ENCODE peak calls at places on chromosomes 4 and X, in eight cellular contexts. One of them, this sample, is unnamed.

GRCh38 chrX:131762802-131763234 is 218.9 kb downstream of the OR13H1 start:
- DNase-seq in mesenchymal stem cell: no peak
- DNase-seq in K562: peak; percentile 34
- DNase-seq in neuronal stem cell: no peak
- DNase-seq in colonic mucosa: peak; percentile 78
- DNase-seq in endothelial cell of umbilical vein: no peak
- DNase-seq in PC-3: peak; percentile 54
- DNase-seq in kidney: no peak
- DNase-seq in this sample: peak; percentile 21

GRCh38 chrX:20300822-20301221 is 34.1 kb upstream of the RPS6KA3 start:
- DNase-seq in mesenchymal stem cell: no peak
- DNase-seq in K562: no peak
- DNase-seq in neuronal stem cell: no peak
- DNase-seq in colonic mucosa: no peak
- DNase-seq in endothelial cell of umbilical vein: no peak
- DNase-seq in PC-3: no peak
- DNase-seq in kidney: no peak
- DNase-seq in this sample: no peak

GRCh38 chr4:26787461-26788340 is 72.9 kb upstream of the STIM2 start:
- DNase-seq in mesenchymal stem cell: peak; percentile 35
- DNase-seq in K562: peak; percentile 43
- DNase-seq in neuronal stem cell: no peak
- DNase-seq in colonic mucosa: peak; percentile 57
- DNase-seq in endothelial cell of umbilical vein: peak; percentile 52
- DNase-seq in PC-3: peak; percentile 96
- DNase-seq in kidney: no peak
- DNase-seq in this sample: peak; percentile 70

GRCh38 chr4:113758361-113758760 is 3.2 kb downstream of the CAMK2D start:
- DNase-seq in mesenchymal stem cell: peak; percentile 26
- DNase-seq in K562: no peak
- DNase-seq in neuronal stem cell: no peak
- DNase-seq in colonic mucosa: no peak
- DNase-seq in endothelial cell of umbilical vein: peak; percentile 10
- DNase-seq in PC-3: peak; percentile 42
- DNase-seq in kidney: no peak
- DNase-seq in this sample: peak; percentile 77

GRCh38 chrX:53287493-53288138 is 6.2 kb upstream of the IQSEC2 start:
- DNase-seq in mesenchymal stem cell: peak; percentile 71
- DNase-seq in K562: no peak
- DNase-seq in neuronal stem cell: no peak
- DNase-seq in colonic mucosa: peak; percentile 71
- DNase-seq in endothelial cell of umbilical vein: peak; percentile 45
- DNase-seq in PC-3: peak; percentile 84
- DNase-seq in kidney: peak; percentile 86
- DNase-seq in this sample: peak; percentile 82

GRCh38 chrX:16836371-16836770 is 33.8 kb downstream of the RBBP7 start:
- DNase-seq in mesenchymal stem cell: peak; percentile 37
- DNase-seq in K562: peak; percentile 20
- DNase-seq in neuronal stem cell: no peak
- DNase-seq in colonic mucosa: peak; percentile 29
- DNase-seq in endothelial cell of umbilical vein: no peak
- DNase-seq in PC-3: peak; percentile 9
- DNase-seq in kidney: no peak
- DNase-seq in this sample: peak; percentile 23

GRCh38 chr4:127889903-127890302 is 9.2 kb downstream of the PLK4 start:
- DNase-seq in mesenchymal stem cell: no peak
- DNase-seq in K562: no peak
- DNase-seq in neuronal stem cell: no peak
- DNase-seq in colonic mucosa: no peak
- DNase-seq in endothelial cell of umbilical vein: no peak
- DNase-seq in PC-3: no peak
- DNase-seq in kidney: no peak
- DNase-seq in this sample: no peak

GRCh38 chr4:95284668-95285067 is 264.1 kb downstream of the UNC5C start:
- DNase-seq in mesenchymal stem cell: no peak
- DNase-seq in K562: no peak
- DNase-seq in neuronal stem cell: no peak
- DNase-seq in colonic mucosa: no peak
- DNase-seq in endothelial cell of umbilical vein: no peak
- DNase-seq in PC-3: peak; percentile 27
- DNase-seq in kidney: no peak
- DNase-seq in this sample: no peak

GRCh38 chrX:10356979-10357378 is 200.2 kb downstream of the CLCN4 start:
- DNase-seq in mesenchymal stem cell: no peak
- DNase-seq in K562: no peak
- DNase-seq in neuronal stem cell: no peak
- DNase-seq in colonic mucosa: no peak
- DNase-seq in endothelial cell of umbilical vein: no peak
- DNase-seq in PC-3: peak; percentile 86
- DNase-seq in kidney: no peak
- DNase-seq in this sample: peak; percentile 60

GRCh38 chr4:187380181-187380581 is 615.4 kb upstream of the ZFP42 start:
- DNase-seq in mesenchymal stem cell: no peak
- DNase-seq in K562: peak; percentile 4
- DNase-seq in neuronal stem cell: no peak
- DNase-seq in colonic mucosa: peak; percentile 29
- DNase-seq in endothelial cell of umbilical vein: no peak
- DNase-seq in PC-3: peak; percentile 42
- DNase-seq in kidney: no peak
- DNase-seq in this sample: peak; percentile 17

GRCh38 chr4:78661923-78662521 is 110.5 kb downstream of the ANXA3 start:
- DNase-seq in mesenchymal stem cell: peak; percentile 77
- DNase-seq in K562: no peak
- DNase-seq in neuronal stem cell: no peak
- DNase-seq in colonic mucosa: peak; percentile 49
- DNase-seq in endothelial cell of umbilical vein: peak; percentile 81
- DNase-seq in PC-3: peak; percentile 30
- DNase-seq in kidney: no peak
- DNase-seq in this sample: peak; percentile 69
- H3K27ac ChIP-seq in mesenchymal stem cell: peak overlapping the region; percentile 30
- H3K27ac ChIP-seq in K562: no peak overlapping the region
- H3K27ac ChIP-seq in neuronal stem cell: no peak overlapping the region
- H3K27ac ChIP-seq in colonic mucosa: peak overlapping the region; percentile 65
- H3K27ac ChIP-seq in endothelial cell of umbilical vein: peak overlapping the region; percentile 72
- H3K27ac ChIP-seq in PC-3: no peak overlapping the region
- H3K27ac ChIP-seq in kidney: peak overlapping the region; percentile 63
- H3K27ac ChIP-seq in this sample: peak overlapping the region; percentile 21

DNA sequence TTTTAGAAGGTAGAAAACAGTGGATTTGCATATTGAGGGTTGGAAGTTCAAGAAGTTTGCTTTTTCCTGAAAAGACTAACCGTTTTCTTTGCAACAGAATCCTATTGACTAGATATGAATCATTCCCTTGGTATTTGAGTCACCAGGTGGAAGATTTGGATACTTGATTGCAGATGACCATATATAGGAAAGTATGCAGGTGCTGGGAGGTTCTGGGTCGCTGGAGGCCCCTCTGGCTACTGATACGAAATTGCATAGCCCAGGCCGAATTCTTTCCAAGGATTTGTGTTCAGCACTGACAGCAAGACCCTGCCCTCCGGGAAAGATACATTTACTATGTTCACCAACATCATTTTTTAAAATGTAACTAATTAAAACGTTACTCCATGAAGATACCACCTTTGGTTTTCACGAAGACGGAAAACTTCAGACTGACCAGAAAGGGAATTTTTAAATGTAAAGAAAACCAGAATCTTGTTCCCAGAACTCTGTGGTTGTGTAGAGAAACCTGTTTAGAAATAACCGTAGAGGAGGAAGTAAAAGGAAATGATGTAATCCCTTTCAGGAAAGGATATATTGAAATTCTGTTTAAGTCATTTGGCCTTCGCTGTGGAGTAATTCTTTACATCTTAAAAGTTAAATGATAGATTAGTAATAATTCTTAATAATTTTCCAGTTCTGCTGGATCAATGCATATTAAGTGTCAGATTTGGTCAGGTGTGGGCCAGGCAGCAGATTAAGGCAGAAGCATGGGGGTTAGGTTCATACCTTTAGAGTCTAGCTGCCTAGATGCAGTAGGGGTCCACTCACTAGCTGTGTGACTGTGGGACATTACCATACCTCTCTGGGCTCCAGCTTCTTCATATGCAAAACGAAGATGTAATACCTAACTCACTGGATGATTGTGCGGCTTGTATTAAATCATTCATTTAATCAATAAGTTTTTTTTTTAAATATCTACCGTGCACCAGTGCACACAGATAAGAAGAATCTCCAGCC is 1.1 kb downstream of the ANXA3 start:
- DNase-seq in mesenchymal stem cell: no peak
- DNase-seq in K562: no peak
- DNase-seq in neuronal stem cell: no peak
- DNase-seq in colonic mucosa: peak; percentile 42
- DNase-seq in endothelial cell of umbilical vein: peak; percentile 76
- DNase-seq in PC-3: peak; percentile 92
- DNase-seq in kidney: no peak
- DNase-seq in this sample: no peak
- H3K9ac ChIP-seq in mesenchymal stem cell: peak overlapping the region; percentile 78
- H3K9ac ChIP-seq in K562: no peak overlapping the region
- H3K9ac ChIP-seq in neuronal stem cell: no peak overlapping the region
- H3K9ac ChIP-seq in colonic mucosa: no peak overlapping the region
- H3K9ac ChIP-seq in endothelial cell of umbilical vein: peak overlapping the region; percentile 99
- H3K9ac ChIP-seq in PC-3: peak overlapping the region; percentile 77
- H3K9ac ChIP-seq in kidney: peak overlapping the region; percentile 80
- H3K9ac ChIP-seq in this sample: no peak overlapping the region

GRCh38 chr4:150167054-150167453 is 88.8 kb downstream of the DCLK2 start:
- DNase-seq in mesenchymal stem cell: no peak
- DNase-seq in K562: no peak
- DNase-seq in neuronal stem cell: no peak
- DNase-seq in colonic mucosa: no peak
- DNase-seq in endothelial cell of umbilical vein: no peak
- DNase-seq in PC-3: no peak
- DNase-seq in kidney: no peak
- DNase-seq in this sample: no peak

GRCh38 chr4:150164055-150164454 is 85.8 kb downstream of the DCLK2 start:
- DNase-seq in mesenchymal stem cell: no peak
- DNase-seq in K562: no peak
- DNase-seq in neuronal stem cell: no peak
- DNase-seq in colonic mucosa: no peak
- DNase-seq in endothelial cell of umbilical vein: no peak
- DNase-seq in PC-3: no peak
- DNase-seq in kidney: no peak
- DNase-seq in this sample: no peak

GRCh38 chr4:150160473-150160872 is 82.2 kb downstream of the DCLK2 start:
- DNase-seq in mesenchymal stem cell: no peak
- DNase-seq in K562: no peak
- DNase-seq in neuronal stem cell: no peak
- DNase-seq in colonic mucosa: no peak
- DNase-seq in endothelial cell of umbilical vein: peak; percentile 75
- DNase-seq in PC-3: no peak
- DNase-seq in kidney: no peak
- DNase-seq in this sample: no peak

DNA sequence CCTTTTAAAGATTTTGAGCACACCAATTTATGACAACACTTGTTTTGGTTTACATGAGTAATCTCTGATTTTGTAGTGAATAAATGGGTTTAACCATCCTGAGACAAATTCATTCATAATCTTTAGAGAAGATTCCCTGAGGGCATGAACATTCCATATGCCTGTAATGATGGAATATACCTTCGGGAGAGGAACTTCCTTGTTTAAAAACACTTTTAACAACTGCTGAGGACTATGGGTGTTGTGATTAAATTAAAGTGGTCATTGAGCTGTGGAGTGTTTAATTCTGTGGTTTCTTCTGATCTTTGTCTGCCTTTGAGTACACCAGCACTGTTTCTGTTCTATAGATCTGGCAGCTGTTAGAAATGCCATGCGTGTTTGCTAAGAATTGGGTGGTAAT is 86.7 kb downstream of the DCLK2 start:
- DNase-seq in mesenchymal stem cell: no peak
- DNase-seq in K562: no peak
- DNase-seq in neuronal stem cell: no peak
- DNase-seq in colonic mucosa: no peak
- DNase-seq in endothelial cell of umbilical vein: no peak
- DNase-seq in PC-3: no peak
- DNase-seq in kidney: no peak
- DNase-seq in this sample: no peak
- H3K27ac ChIP-seq in mesenchymal stem cell: no peak overlapping the region
- H3K27ac ChIP-seq in K562: no peak overlapping the region
- H3K27ac ChIP-seq in neuronal stem cell: no peak overlapping the region
- H3K27ac ChIP-seq in colonic mucosa: no peak overlapping the region
- H3K27ac ChIP-seq in endothelial cell of umbilical vein: no peak overlapping the region
- H3K27ac ChIP-seq in PC-3: no peak overlapping the region
- H3K27ac ChIP-seq in kidney: no peak overlapping the region
- H3K27ac ChIP-seq in this sample: no peak overlapping the region

GRCh38 chr4:68905598-68906237 is 45.9 kb downstream of the UGT2A3 start:
- DNase-seq in mesenchymal stem cell: no peak
- DNase-seq in K562: no peak
- DNase-seq in neuronal stem cell: peak; percentile 9
- DNase-seq in colonic mucosa: peak; percentile 50
- DNase-seq in endothelial cell of umbilical vein: no peak
- DNase-seq in PC-3: peak; percentile 74
- DNase-seq in kidney: no peak
- DNase-seq in this sample: no peak
- H3K9ac ChIP-seq in mesenchymal stem cell: no peak overlapping the region
- H3K9ac ChIP-seq in K562: no peak overlapping the region
- H3K9ac ChIP-seq in neuronal stem cell: no peak overlapping the region
- H3K9ac ChIP-seq in colonic mucosa: peak overlapping the region; percentile 36
- H3K9ac ChIP-seq in endothelial cell of umbilical vein: no peak overlapping the region
- H3K9ac ChIP-seq in PC-3: no peak overlapping the region
- H3K9ac ChIP-seq in kidney: peak overlapping the region; percentile 64
- H3K9ac ChIP-seq in this sample: no peak overlapping the region

GRCh38 chr4:122873146-122873545 is 46.5 kb downstream of the FGF2 start:
- DNase-seq in mesenchymal stem cell: no peak
- DNase-seq in K562: no peak
- DNase-seq in neuronal stem cell: no peak
- DNase-seq in colonic mucosa: no peak
- DNase-seq in endothelial cell of umbilical vein: no peak
- DNase-seq in PC-3: no peak
- DNase-seq in kidney: no peak
- DNase-seq in this sample: no peak
- H3K27ac ChIP-seq in mesenchymal stem cell: peak overlapping the region; percentile 99
- H3K27ac ChIP-seq in K562: no peak overlapping the region
- H3K27ac ChIP-seq in neuronal stem cell: no peak overlapping the region
- H3K27ac ChIP-seq in colonic mucosa: no peak overlapping the region
- H3K27ac ChIP-seq in endothelial cell of umbilical vein: no peak overlapping the region
- H3K27ac ChIP-seq in PC-3: peak overlapping the region; percentile 44
- H3K27ac ChIP-seq in kidney: no peak overlapping the region
- H3K27ac ChIP-seq in this sample: peak overlapping the region; percentile 69

GRCh38 chrX:130091976-130092522 is 18.2 kb downstream of the ELF4 start:
- DNase-seq in mesenchymal stem cell: no peak
- DNase-seq in K562: peak; percentile 86
- DNase-seq in neuronal stem cell: no peak
- DNase-seq in colonic mucosa: peak; percentile 75
- DNase-seq in endothelial cell of umbilical vein: peak; percentile 47
- DNase-seq in PC-3: no peak
- DNase-seq in kidney: peak; percentile 88
- DNase-seq in this sample: no peak
- H3K9ac ChIP-seq in mesenchymal stem cell: no peak overlapping the region
- H3K9ac ChIP-seq in K562: peak overlapping the region; percentile 85
- H3K9ac ChIP-seq in neuronal stem cell: no peak overlapping the region
- H3K9ac ChIP-seq in colonic mucosa: peak overlapping the region; percentile 16
- H3K9ac ChIP-seq in endothelial cell of umbilical vein: no peak overlapping the region
- H3K9ac ChIP-seq in PC-3: no peak overlapping the region
- H3K9ac ChIP-seq in kidney: no peak overlapping the region
- H3K9ac ChIP-seq in this sample: no peak overlapping the region

GRCh38 chr4:185576918-185577591 is 41.7 kb upstream of the PDLIM3 start:
- DNase-seq in mesenchymal stem cell: peak; percentile 81
- DNase-seq in K562: no peak
- DNase-seq in neuronal stem cell: no peak
- DNase-seq in colonic mucosa: no peak
- DNase-seq in endothelial cell of umbilical vein: no peak
- DNase-seq in PC-3: no peak
- DNase-seq in kidney: no peak
- DNase-seq in this sample: no peak
- H3K27ac ChIP-seq in mesenchymal stem cell: no peak overlapping the region
- H3K27ac ChIP-seq in K562: no peak overlapping the region
- H3K27ac ChIP-seq in neuronal stem cell: no peak overlapping the region
- H3K27ac ChIP-seq in colonic mucosa: no peak overlapping the region
- H3K27ac ChIP-seq in endothelial cell of umbilical vein: no peak overlapping the region
- H3K27ac ChIP-seq in PC-3: no peak overlapping the region
- H3K27ac ChIP-seq in kidney: no peak overlapping the region
- H3K27ac ChIP-seq in this sample: no peak overlapping the region

GRCh38 chrX:153649178-153649914 is 2.3 kb downstream of the DUSP9 start:
- DNase-seq in mesenchymal stem cell: no peak
- DNase-seq in K562: peak; percentile 74
- DNase-seq in neuronal stem cell: no peak
- DNase-seq in colonic mucosa: no peak
- DNase-seq in endothelial cell of umbilical vein: no peak
- DNase-seq in PC-3: peak; percentile 26
- DNase-seq in kidney: peak; percentile 78
- DNase-seq in this sample: peak; percentile 37
- H3K9ac ChIP-seq in mesenchymal stem cell: no peak overlapping the region
- H3K9ac ChIP-seq in K562: no peak overlapping the region
- H3K9ac ChIP-seq in neuronal stem cell: no peak overlapping the region
- H3K9ac ChIP-seq in colonic mucosa: no peak overlapping the region
- H3K9ac ChIP-seq in endothelial cell of umbilical vein: no peak overlapping the region
- H3K9ac ChIP-seq in PC-3: no peak overlapping the region
- H3K9ac ChIP-seq in kidney: peak overlapping the region; percentile 46
- H3K9ac ChIP-seq in this sample: no peak overlapping the region